ENCODE peak calls at places on chromosomes 5 and 9, in six cellular contexts. One of them, this sample, is unnamed.

GRCh38 chr9:133955821-133956411 is 36.2 kb downstream of the VAV2 start:
- DNase-seq in cardiac muscle cell: peak; percentile 59
- DNase-seq in SK-N-SH: peak; percentile 78
- DNase-seq in psoas muscle: peak; percentile 52
- DNase-seq in esophagus squamous epithelium: no peak
- DNase-seq in ovary: peak; percentile 52
- DNase-seq in this sample: no peak

GRCh38 chr9:72349911-72350310 is 15.1 kb downstream of the ZFAND5 start:
- DNase-seq in psoas muscle: no peak
- DNase-seq in ovary: no peak
- DNase-seq in cardiac muscle cell: no peak
- DNase-seq in esophagus squamous epithelium: no peak
- DNase-seq in SK-N-SH: no peak
- DNase-seq in this sample: no peak

GRCh38 chr9:106864533-106865143 is 1.7 kb downstream of the ZNF462 start:
- DNase-seq in SK-N-SH: peak; percentile 34
- DNase-seq in psoas muscle: no peak
- DNase-seq in esophagus squamous epithelium: no peak
- DNase-seq in cardiac muscle cell: peak; percentile 60
- DNase-seq in ovary: no peak
- DNase-seq in this sample: peak; percentile 74

GRCh38 chr5:112417931-112418358 is 1.1 kb downstream of the EPB41L4A start:
- DNase-seq in esophagus squamous epithelium: no peak
- DNase-seq in SK-N-SH: peak; percentile 28
- DNase-seq in psoas muscle: peak; percentile 54
- DNase-seq in cardiac muscle cell: peak; percentile 57
- DNase-seq in ovary: peak; percentile 30
- DNase-seq in this sample: peak; percentile 82

GRCh38 chr5:177328545-177329231 is 17.0 kb upstream of the MXD3 start:
- DNase-seq in SK-N-SH: no peak
- DNase-seq in ovary: peak; percentile 2
- DNase-seq in esophagus squamous epithelium: no peak
- DNase-seq in cardiac muscle cell: no peak
- DNase-seq in psoas muscle: no peak
- DNase-seq in this sample: no peak

GRCh38 chr5:42487821-42488220 is 64.6 kb downstream of the GHR start:
- DNase-seq in esophagus squamous epithelium: no peak
- DNase-seq in psoas muscle: no peak
- DNase-seq in ovary: no peak
- DNase-seq in SK-N-SH: no peak
- DNase-seq in cardiac muscle cell: no peak
- DNase-seq in this sample: no peak

GRCh38 chr5:59390074-59390659 is 503.4 kb downstream of the PDE4D start:
- DNase-seq in psoas muscle: no peak
- DNase-seq in esophagus squamous epithelium: no peak
- DNase-seq in SK-N-SH: no peak
- DNase-seq in ovary: no peak
- DNase-seq in cardiac muscle cell: peak; percentile 59
- DNase-seq in this sample: peak; percentile 28

GRCh38 chr9:129109504-129109903 is 1.1 kb downstream of the CRAT start:
- DNase-seq in ovary: no peak
- DNase-seq in cardiac muscle cell: peak; percentile 12
- DNase-seq in SK-N-SH: no peak
- DNase-seq in psoas muscle: peak; percentile 80
- DNase-seq in esophagus squamous epithelium: no peak
- DNase-seq in this sample: peak; percentile 10

GRCh38 chr5:14351845-14352712 is 208.9 kb downstream of the TRIO start:
- DNase-seq in psoas muscle: peak; percentile 75
- DNase-seq in esophagus squamous epithelium: peak; percentile 4
- DNase-seq in cardiac muscle cell: peak; percentile 77
- DNase-seq in ovary: peak; percentile 57
- DNase-seq in SK-N-SH: peak; percentile 83
- DNase-seq in this sample: peak; percentile 54

GRCh38 chr5:76479973-76480667 is 77.0 kb downstream of the IQGAP2 start:
- DNase-seq in cardiac muscle cell: no peak
- DNase-seq in SK-N-SH: no peak
- DNase-seq in ovary: no peak
- DNase-seq in psoas muscle: no peak
- DNase-seq in esophagus squamous epithelium: no peak
- DNase-seq in this sample: no peak

GRCh38 chr9:134322781-134323241 is 3.4 kb upstream of the RXRA start:
- DNase-seq in ovary: no peak
- DNase-seq in cardiac muscle cell: no peak
- DNase-seq in esophagus squamous epithelium: no peak
- DNase-seq in SK-N-SH: no peak
- DNase-seq in psoas muscle: peak; percentile 42
- DNase-seq in this sample: no peak

GRCh38 chr5:31992377-31992776 is 181.7 kb downstream of the GOLPH3 start:
- DNase-seq in esophagus squamous epithelium: no peak
- DNase-seq in SK-N-SH: no peak
- DNase-seq in cardiac muscle cell: no peak
- DNase-seq in ovary: no peak
- DNase-seq in psoas muscle: no peak
- DNase-seq in this sample: no peak

GRCh38 chr5:142900926-142901325 is 130.7 kb downstream of the ARHGAP26 start:
- DNase-seq in SK-N-SH: no peak
- DNase-seq in cardiac muscle cell: peak; percentile 65
- DNase-seq in ovary: no peak
- DNase-seq in psoas muscle: no peak
- DNase-seq in esophagus squamous epithelium: no peak
- DNase-seq in this sample: no peak

GRCh38 chr5:5289537-5289936 is 132.9 kb upstream of the ICE1 start:
- DNase-seq in psoas muscle: no peak
- DNase-seq in cardiac muscle cell: no peak
- DNase-seq in ovary: no peak
- DNase-seq in esophagus squamous epithelium: no peak
- DNase-seq in SK-N-SH: no peak
- DNase-seq in this sample: peak; percentile 55

GRCh38 chr5:1385395-1386273 is 40.7 kb upstream of the CLPTM1L start:
- DNase-seq in psoas muscle: peak; percentile 89
- DNase-seq in cardiac muscle cell: peak; percentile 67
- DNase-seq in SK-N-SH: peak; percentile 93
- DNase-seq in esophagus squamous epithelium: peak; percentile 25
- DNase-seq in ovary: peak; percentile 85
- DNase-seq in this sample: peak; percentile 33
- H3K27me3 ChIP-seq in psoas muscle: peaks cover 18% of the 10 kb centered on the region
- H3K27me3 ChIP-seq in cardiac muscle cell: peaks cover 64% of the 10 kb centered on the region
- H3K27me3 ChIP-seq in SK-N-SH: peaks cover 16% of the 10 kb centered on the region
- H3K27me3 ChIP-seq in esophagus squamous epithelium: no peaks in the 10 kb centered on the region
- H3K27me3 ChIP-seq in ovary: no peaks in the 10 kb centered on the region
- H3K27me3 ChIP-seq in this sample: peaks cover 3% of the 10 kb centered on the region

GRCh38 chr5:95937607-95938152 is 24.0 kb downstream of the ELL2 start:
- DNase-seq in SK-N-SH: no peak
- DNase-seq in esophagus squamous epithelium: no peak
- DNase-seq in cardiac muscle cell: no peak
- DNase-seq in psoas muscle: no peak
- DNase-seq in ovary: no peak
- DNase-seq in this sample: no peak
- H3K36me3 ChIP-seq in SK-N-SH: peaks cover 17% of the 10 kb centered on the region
- H3K36me3 ChIP-seq in esophagus squamous epithelium: no peaks in the 10 kb centered on the region
- H3K36me3 ChIP-seq in cardiac muscle cell: no peaks in the 10 kb centered on the region
- H3K36me3 ChIP-seq in psoas muscle: peaks cover 5% of the 10 kb centered on the region
- H3K36me3 ChIP-seq in ovary: no peaks in the 10 kb centered on the region
- H3K36me3 ChIP-seq in this sample: peaks cover 4% of the 10 kb centered on the region

GRCh38 chr5:173328896-173329369 is 719 bp upstream of the STC2 start:
- DNase-seq in SK-N-SH: no peak
- DNase-seq in psoas muscle: no peak
- DNase-seq in cardiac muscle cell: peak; percentile 63
- DNase-seq in ovary: no peak
- DNase-seq in esophagus squamous epithelium: no peak
- DNase-seq in this sample: peak; percentile 69
- H3K27me3 ChIP-seq in SK-N-SH: no peaks in the 10 kb centered on the region
- H3K27me3 ChIP-seq in psoas muscle: no peaks in the 10 kb centered on the region
- H3K27me3 ChIP-seq in cardiac muscle cell: no peaks in the 10 kb centered on the region
- H3K27me3 ChIP-seq in ovary: no peaks in the 10 kb centered on the region
- H3K27me3 ChIP-seq in esophagus squamous epithelium: peaks cover 4% of the 10 kb centered on the region
- H3K27me3 ChIP-seq in this sample: no peaks in the 10 kb centered on the region

GRCh38 chr5:36158144-36158543 is 6.2 kb downstream of the SKP2 start:
- DNase-seq in psoas muscle: no peak
- DNase-seq in ovary: no peak
- DNase-seq in SK-N-SH: peak; percentile 76
- DNase-seq in esophagus squamous epithelium: no peak
- DNase-seq in cardiac muscle cell: no peak
- DNase-seq in this sample: no peak
- H3K36me3 ChIP-seq in psoas muscle: peaks cover 5% of the 10 kb centered on the region
- H3K36me3 ChIP-seq in ovary: no peaks in the 10 kb centered on the region
- H3K36me3 ChIP-seq in SK-N-SH: peaks cover 68% of the 10 kb centered on the region
- H3K36me3 ChIP-seq in esophagus squamous epithelium: peaks cover 4% of the 10 kb centered on the region
- H3K36me3 ChIP-seq in cardiac muscle cell: peaks cover 45% of the 10 kb centered on the region
- H3K36me3 ChIP-seq in this sample: peaks cover 5% of the 10 kb centered on the region

DNA sequence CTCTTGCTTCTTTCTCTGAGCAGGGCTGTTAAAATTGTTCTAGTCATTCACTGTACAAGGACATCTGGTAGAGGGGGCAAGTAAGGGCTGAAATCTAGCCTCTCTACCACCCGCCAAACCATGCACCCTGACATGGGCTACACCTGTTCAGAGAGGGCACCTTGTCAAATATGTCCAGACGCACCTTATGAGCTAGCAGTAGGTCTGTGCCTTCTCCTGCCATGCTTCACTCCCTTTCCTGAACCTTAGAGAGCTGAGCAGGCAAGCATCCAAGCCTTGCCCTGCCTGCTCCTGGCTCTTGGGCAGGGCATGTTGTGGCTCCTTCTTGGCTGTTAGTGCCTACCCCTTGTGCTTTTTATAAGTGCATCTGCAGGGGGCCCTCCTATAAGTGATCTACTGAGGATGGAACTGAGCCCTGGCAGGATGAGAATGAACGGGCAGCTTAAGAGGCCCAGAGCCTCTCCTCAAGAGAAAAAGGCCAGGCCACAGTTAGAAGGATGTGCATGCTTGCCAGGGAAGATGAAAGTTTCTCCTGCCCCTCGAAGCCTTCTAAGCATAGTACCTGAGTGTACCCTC is 3.8 kb upstream of the NEUROG1 start:
- DNase-seq in ovary: no peak
- DNase-seq in psoas muscle: no peak
- DNase-seq in esophagus squamous epithelium: no peak
- DNase-seq in SK-N-SH: no peak
- DNase-seq in cardiac muscle cell: no peak
- DNase-seq in this sample: no peak
- H3K27me3 ChIP-seq in ovary: peaks cover 2% of the 10 kb centered on the region
- H3K27me3 ChIP-seq in psoas muscle: peaks cover 38% of the 10 kb centered on the region
- H3K27me3 ChIP-seq in esophagus squamous epithelium: peaks cover 20% of the 10 kb centered on the region
- H3K27me3 ChIP-seq in SK-N-SH: peaks cover 84% of the 10 kb centered on the region
- H3K27me3 ChIP-seq in cardiac muscle cell: peaks cover 100% of the 10 kb centered on the region
- H3K27me3 ChIP-seq in this sample: peaks cover 56% of the 10 kb centered on the region

DNA sequence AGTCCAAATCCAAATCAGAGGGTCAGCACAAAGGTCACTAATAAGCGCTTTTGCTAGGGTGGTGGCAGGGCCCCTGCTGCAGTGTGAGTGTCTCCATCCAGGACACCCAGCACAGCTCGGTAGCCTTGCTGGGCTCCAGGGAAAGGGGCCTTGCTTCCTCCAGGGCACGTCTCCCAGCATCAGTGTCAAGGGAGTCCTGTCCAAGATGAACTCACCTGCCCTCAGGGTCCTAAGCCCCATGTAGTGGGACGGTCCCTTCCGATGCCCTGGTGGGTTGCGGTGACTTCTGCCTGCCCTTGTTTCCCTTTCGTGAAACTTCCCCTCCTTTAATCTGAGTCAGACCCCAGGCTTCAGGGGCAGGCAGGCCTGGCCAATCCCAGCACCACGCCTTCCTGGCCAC is 101.7 kb downstream of the ZNF354C start:
- DNase-seq in ovary: no peak
- DNase-seq in SK-N-SH: no peak
- DNase-seq in esophagus squamous epithelium: no peak
- DNase-seq in cardiac muscle cell: no peak
- DNase-seq in psoas muscle: no peak
- DNase-seq in this sample: no peak
- H3K36me3 ChIP-seq in ovary: no peaks in the 10 kb centered on the region
- H3K36me3 ChIP-seq in SK-N-SH: no peaks in the 10 kb centered on the region
- H3K36me3 ChIP-seq in esophagus squamous epithelium: no peaks in the 10 kb centered on the region
- H3K36me3 ChIP-seq in cardiac muscle cell: no peaks in the 10 kb centered on the region
- H3K36me3 ChIP-seq in psoas muscle: no peaks in the 10 kb centered on the region
- H3K36me3 ChIP-seq in this sample: no peaks in the 10 kb centered on the region

DNA sequence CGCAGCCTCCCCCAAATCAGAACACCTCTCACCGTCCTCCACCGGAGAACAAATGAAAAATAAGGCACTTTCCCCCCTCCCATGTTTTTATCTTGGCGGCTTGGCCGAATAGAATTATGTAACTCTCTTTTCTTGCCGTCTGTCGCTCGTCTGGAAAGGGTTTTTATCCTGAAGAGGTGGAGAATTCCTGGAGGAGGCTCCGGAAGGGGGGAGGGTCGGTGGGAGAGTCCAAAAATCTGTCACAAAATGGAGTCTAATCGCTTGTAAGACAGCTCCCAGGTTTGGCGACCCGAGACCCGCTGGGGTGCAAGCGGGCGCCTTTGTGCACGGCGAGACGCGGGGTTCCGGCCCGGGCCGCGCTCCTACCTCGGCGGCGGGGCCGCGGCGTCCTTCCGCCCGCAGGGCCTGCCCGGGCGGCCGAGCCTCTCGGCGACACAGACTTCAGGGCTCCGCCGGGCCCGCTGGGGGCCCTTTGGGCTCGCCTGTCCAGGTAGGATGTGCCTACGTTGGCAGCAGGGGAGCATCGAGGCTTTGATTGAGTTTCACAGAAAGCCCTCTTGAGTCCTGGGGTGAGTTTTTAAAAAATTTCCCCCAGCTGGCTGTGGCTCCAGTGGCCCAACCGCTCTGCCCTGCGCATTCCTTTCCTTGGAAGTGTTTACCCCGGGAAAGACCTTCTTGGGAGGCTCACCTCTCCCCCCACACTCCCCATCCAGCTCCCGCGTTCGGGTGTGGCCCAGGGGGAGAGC is 5.0 kb downstream of the LMX1B start:
- DNase-seq in psoas muscle: peak; percentile 40
- DNase-seq in ovary: no peak
- DNase-seq in SK-N-SH: peak; percentile 55
- DNase-seq in esophagus squamous epithelium: no peak
- DNase-seq in cardiac muscle cell: no peak
- DNase-seq in this sample: no peak
- H3K27me3 ChIP-seq in psoas muscle: peaks cover 49% of the 10 kb centered on the region
- H3K27me3 ChIP-seq in ovary: peaks cover 3% of the 10 kb centered on the region
- H3K27me3 ChIP-seq in SK-N-SH: peaks cover 93% of the 10 kb centered on the region
- H3K27me3 ChIP-seq in esophagus squamous epithelium: peaks cover 10% of the 10 kb centered on the region
- H3K27me3 ChIP-seq in cardiac muscle cell: peaks cover 99% of the 10 kb centered on the region
- H3K27me3 ChIP-seq in this sample: peaks cover 48% of the 10 kb centered on the region

DNA sequence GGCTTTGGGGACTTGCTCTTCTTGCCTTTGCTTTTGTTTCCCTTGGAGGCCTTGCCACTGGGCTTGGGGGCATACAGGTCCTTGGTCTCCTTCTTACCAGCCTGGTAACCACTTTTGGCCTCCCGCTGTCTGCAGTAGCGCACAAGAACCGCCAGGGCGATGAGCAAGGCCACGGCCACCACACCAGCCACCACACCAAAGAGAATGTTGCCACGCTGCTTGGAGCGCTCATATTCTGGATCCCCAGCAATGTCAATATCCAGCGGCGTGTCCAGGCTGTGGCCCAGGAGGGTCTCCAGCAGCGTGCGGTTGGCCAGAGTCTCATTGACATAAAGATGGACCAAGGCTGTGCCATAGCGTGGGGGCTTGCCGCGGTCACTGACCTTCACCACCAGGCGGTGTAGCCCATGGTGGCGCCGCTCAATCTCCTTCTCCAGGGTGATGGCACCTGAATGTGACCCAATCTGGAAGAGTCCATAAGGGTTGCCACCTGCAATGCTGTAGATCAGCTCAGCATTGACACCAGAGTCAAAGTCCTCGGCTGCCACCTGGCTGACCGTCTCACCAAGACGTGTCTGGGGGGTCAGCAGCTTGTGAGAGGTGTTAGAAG is 14.5 kb downstream of the PCDH1 start:
- DNase-seq in ovary: no peak
- DNase-seq in cardiac muscle cell: no peak
- DNase-seq in SK-N-SH: no peak
- DNase-seq in psoas muscle: peak; percentile 42
- DNase-seq in esophagus squamous epithelium: no peak
- DNase-seq in this sample: no peak
- H3K36me3 ChIP-seq in ovary: no peaks in the 10 kb centered on the region
- H3K36me3 ChIP-seq in cardiac muscle cell: no peaks in the 10 kb centered on the region
- H3K36me3 ChIP-seq in SK-N-SH: no peaks in the 10 kb centered on the region
- H3K36me3 ChIP-seq in psoas muscle: no peaks in the 10 kb centered on the region
- H3K36me3 ChIP-seq in esophagus squamous epithelium: no peaks in the 10 kb centered on the region
- H3K36me3 ChIP-seq in this sample: peaks cover 29% of the 10 kb centered on the region